ENCODE peak calls at places on chromosomes 1 and 21, in ten cellular contexts. E, J, M, Z, P, L, N, K, A and D are unnamed samples.
A peak's percentile ranks its signal among the peaks of the same experiment; 100 is the strongest.

GRCh38 chr1:110285316-110285715 is 53.9 kb upstream of the RBM15 start:
- DNase-seq in P (peak; percentile 43), L (no peak), A (no peak), J (no peak), E (no peak), Z (no peak), K (no peak), M (no peak), N (no peak), D (no peak)

GRCh38 chr1:111280267-111280666 is 10.4 kb upstream of the CHIA start:
- DNase-seq in P (no peak), Z (no peak), N (no peak), K (no peak), M (no peak), L (no peak), A (no peak), J (no peak), E (no peak), D (no peak)

GRCh38 chr1:227234998-227235405 is 83.3 kb downstream of the CDC42BPA start:
- DNase-seq in Z (no peak), N (no peak), L (no peak), E (no peak), K (peak; percentile 76), A (peak; percentile 90), J (no peak), P (peak; percentile 64), M (no peak), D (no peak)

GRCh38 chr1:2466834-2467554 is 9.1 kb upstream of the PLCH2 start:
- DNase-seq in L (peak; percentile 13), A (no peak), Z (no peak), E (peak; percentile 5), J (no peak), M (no peak), N (peak; percentile 23), P (no peak), K (no peak), D (no peak)

GRCh38 chr1:81974883-81975555 is 174.3 kb downstream of the ADGRL2 start:
- DNase-seq in E (no peak), L (no peak), J (no peak), N (no peak), M (no peak), K (no peak), A (no peak), P (no peak), Z (no peak), D (no peak)

GRCh38 chr21:44927587-44928461 is 7.1 kb upstream of the ITGB2 start:
- DNase-seq in L (peak; percentile 86), M (peak; percentile 88), Z (peak; percentile 83), P (peak; percentile 85), K (peak; percentile 76), N (peak; percentile 67), A (peak; percentile 89), J (no peak), E (peak; percentile 81), D (peak; percentile 93)

GRCh38 chr1:206635080-206635982 is at the start of gene DYRK3:
- DNase-seq in Z (peak; percentile 86), N (peak; percentile 83), A (peak; percentile 97), P (peak; percentile 92), E (peak; percentile 87), K (peak; percentile 95), L (peak; percentile 78), J (peak; percentile 77), M (peak; percentile 84), D (peak; percentile 87)

GRCh38 chr1:73673980-73674379 is 524.0 kb downstream of the LRRIQ3 start:
- DNase-seq in N (no peak), K (no peak), Z (no peak), A (no peak), M (no peak), L (no peak), E (no peak), J (no peak), P (peak; percentile 5), D (no peak)

GRCh38 chr21:43731891-43732711 is 13.2 kb downstream of the PDXK start:
- DNase-seq in J (no peak), E (no peak), K (no peak), N (no peak), A (peak; percentile 76), L (no peak), P (peak; percentile 83), M (no peak), Z (no peak), D (no peak)

GRCh38 chr1:54199151-54199764 is 572 bp downstream of the CYB5RL start:
- DNase-seq in N (no peak), E (no peak), J (no peak), K (peak; percentile 49), P (peak; percentile 35), L (no peak), Z (no peak), A (no peak), M (no peak), D (peak; percentile 10)

GRCh38 chr1:54413295-54413694 is 7.1 kb upstream of the SSBP3 start:
- DNase-seq in J (no peak), Z (no peak), L (no peak), M (no peak), N (no peak), K (peak; percentile 79), A (no peak), P (peak; percentile 72), E (peak; percentile 10), D (no peak)

GRCh38 chr1:218496561-218496960 is 151.4 kb downstream of the TGFB2 start:
- DNase-seq in L (no peak), E (no peak), M (no peak), A (peak; percentile 99), Z (no peak), N (no peak), J (no peak), P (peak; percentile 99), K (peak; percentile 99), D (no peak)

GRCh38 chr1:234330843-234331215 is 42.4 kb upstream of the COA6 start:
- DNase-seq in K (peak; percentile 8), J (no peak), N (no peak), A (no peak), M (no peak), L (no peak), Z (no peak), P (peak; percentile 3), E (no peak), D (no peak)

GRCh38 chr1:61930246-61930645 is 188.0 kb downstream of the PATJ start:
- DNase-seq in Z (no peak), J (no peak), K (no peak), L (no peak), M (no peak), N (no peak), A (no peak), E (no peak), P (no peak), D (no peak)